ENCODE peak calls at places on chromosomes 11 and 22, in five cellular contexts. A is mesenchymal stem cell, C is trophoblast cell, Q is H9, D is mesendoderm. L is an unnamed sample.

GRCh38 chr11:9061807-9062206 is 29.6 kb downstream of the SCUBE2 start:
- DNase-seq in A (no peak), C (no peak), Q (no peak), D (no peak), L (no peak)

GRCh38 chr11:78800756-78801155 is 226.1 kb upstream of the NARS2 start:
- DNase-seq in A (no peak), C (no peak), Q (no peak), D (no peak), L (no peak)

GRCh38 chr11:47950396-47950795 is 30.0 kb upstream of the PTPRJ start:
- DNase-seq in A (peak), C (no peak), Q (no peak), D (no peak), L (no peak)

GRCh38 chr11:27362032-27362431 is 983 bp downstream of the CCDC34 start:
- DNase-seq in A (no peak), C (no peak), Q (no peak), D (no peak), L (no peak)

GRCh38 chr11:1291295-1292017 is 18.0 kb downstream of the TOLLIP start:
- DNase-seq in A (no peak), C (no peak), Q (no peak), D (no peak), L (no peak)

GRCh38 chr22:36923458-36923784 is 10.0 kb downstream of the CSF2RB start:
- DNase-seq in A (no peak), C (no peak), Q (no peak), D (no peak), L (no peak)

GRCh38 chr11:35404397-35404775 is 15.0 kb downstream of the SLC1A2 start:
- DNase-seq in A (peak), C (peak), Q (peak), D (peak), L (no peak)

GRCh38 chr11:124935548-124936514 is at the start of gene HEPACAM:
- DNase-seq in A (no peak), C (no peak), Q (no peak), D (no peak), L (no peak)

GRCh38 chr22:19886605-19887250 is 32.1 kb upstream of the GNB1L start:
- DNase-seq in A (peak), C (peak), Q (no peak), D (no peak), L (no peak)

GRCh38 chr22:50724616-50725015 is 13.4 kb upstream of the ACR start:
- DNase-seq in A (no peak), C (no peak), Q (no peak), D (no peak), L (no peak)

GRCh38 chr11:64196616-64197015 is 9.9 kb upstream of the FERMT3 start:
- DNase-seq in A (no peak), C (no peak), Q (no peak), D (no peak), L (no peak)

GRCh38 chr22:17705565-17706450 is 67.3 kb downstream of the BCL2L13 start:
- DNase-seq in A (peak), C (peak), Q (no peak), D (no peak), L (no peak)

GRCh38 chr22:49234459-49234858 is 593.2 kb downstream of the BRD1 start:
- DNase-seq in A (no peak), C (no peak), Q (no peak), D (no peak), L (peak)

GRCh38 chr11:76808158-76808557 is 25.0 kb downstream of the TSKU start:
- DNase-seq in A (no peak), C (no peak), Q (no peak), D (no peak), L (no peak)

GRCh38 chr11:1882265-1883238 is 9.1 kb downstream of the PRR33 start:
- DNase-seq in A (peak), C (peak), Q (peak), D (peak), L (peak)

GRCh38 chr11:4455439-4455838 is 6.3 kb downstream of the OR52K2 start:
- DNase-seq in A (no peak), C (peak), Q (no peak), D (no peak), L (no peak)

GRCh38 chr11:65422633-65423515 is at the start of gene NEAT1:
- DNase-seq in A (peak), C (peak), Q (peak), D (peak), L (peak)
- H4K8ac ChIP-seq in A (peak), C (peak), Q (no peak), D (peak), L (peak)

GRCh38 chr11:83191491-83191890 is 2.0 kb upstream of the ANKRD42 start:
- DNase-seq in A (no peak), C (peak), Q (no peak), D (no peak), L (no peak)

GRCh38 chr11:83193315-83194283 is at the start of gene ANKRD42:
- DNase-seq in A (peak), C (peak), Q (peak), D (peak), L (peak)

GRCh38 chr11:83191986-83192385 is 1.5 kb upstream of the ANKRD42 start:
- DNase-seq in A (no peak), C (peak), Q (no peak), D (no peak), L (no peak)

GRCh38 chr11:83194284-83195175 is 1.0 kb downstream of the ANKRD42 start:
- DNase-seq in A (peak), C (peak), Q (peak), D (peak), L (peak)

DNA sequence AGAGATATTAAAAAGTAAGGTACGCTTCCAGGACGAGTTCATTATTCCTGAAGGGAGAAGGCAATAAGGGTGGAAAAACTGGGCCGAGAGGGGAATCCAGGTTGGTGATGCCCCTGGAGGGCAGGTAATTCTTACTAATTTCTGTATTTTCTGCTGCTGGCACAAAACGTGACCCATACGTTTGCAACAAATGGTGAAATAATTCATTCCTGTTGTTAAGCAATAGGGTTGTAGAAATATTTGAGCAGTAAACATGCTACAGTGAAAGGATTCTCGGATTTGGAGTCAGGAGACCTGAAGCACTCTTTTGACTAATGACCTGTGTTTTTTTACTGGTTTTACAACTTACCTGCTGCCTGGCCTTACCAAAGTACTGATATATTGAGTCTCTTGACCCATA is 666 bp upstream of the ANKRD42 start:
- DNase-seq in A (no peak), C (peak), Q (no peak), D (no peak), L (no peak)
- H4K8ac ChIP-seq in A (no peak), C (peak), Q (no peak), D (no peak), L (no peak)

GRCh38 chr11:72522186-72522585 is 87.9 kb upstream of the CLPB start:
- DNase-seq in A (no peak), C (no peak), Q (no peak), D (no peak), L (no peak)
- H4K8ac ChIP-seq in A (peak), C (no peak), Q (no peak), D (no peak), L (peak)

DNA sequence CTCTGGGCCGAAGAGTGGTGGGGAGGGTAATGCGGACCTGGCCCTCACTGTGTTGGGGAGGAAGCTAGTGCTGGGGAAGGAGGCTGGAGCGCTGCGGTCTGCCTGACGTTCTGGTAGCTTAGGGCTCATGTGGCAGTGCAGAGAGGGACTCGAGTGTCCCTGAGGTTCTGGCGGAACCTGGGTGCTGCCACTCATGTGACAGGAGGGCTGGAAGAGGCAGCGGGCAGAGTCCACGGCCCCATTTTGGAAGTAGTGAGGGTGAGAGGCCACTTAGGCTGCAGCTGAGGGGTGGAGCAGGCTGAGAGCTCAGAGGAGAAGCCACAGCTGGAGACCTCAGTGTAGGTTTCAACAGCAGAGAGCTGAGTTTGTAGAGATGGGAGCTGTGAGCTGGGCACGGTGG is 16.2 kb upstream of the TRMU start:
- DNase-seq in A (no peak), C (no peak), Q (no peak), D (no peak), L (no peak)
- H4K8ac ChIP-seq in A (no peak), C (no peak), Q (no peak), D (no peak), L (no peak)

GRCh38 chr11:115391598-115391997 is 112.6 kb downstream of the CADM1 start:
- DNase-seq in A (no peak), C (no peak), Q (no peak), D (peak), L (no peak)
- H4K8ac ChIP-seq in A (no peak), C (no peak), Q (no peak), D (no peak), L (no peak)

GRCh38 chr22:23909258-23909898 is 15.2 kb downstream of the MIF start:
- DNase-seq in A (peak), C (no peak), Q (no peak), D (no peak), L (no peak)
- H4K8ac ChIP-seq in A (no peak), C (no peak), Q (no peak), D (no peak), L (no peak)

GRCh38 chr22:38238519-38239051 is 34.2 kb downstream of the TMEM184B start:
- DNase-seq in A (no peak), C (no peak), Q (no peak), D (no peak), L (no peak)
- H4K8ac ChIP-seq in A (peak), C (no peak), Q (no peak), D (no peak), L (peak)

L was measured in H1.